ENCODE peak calls at places on chromosome 14, in ten cellular contexts. One of them, this sample, is unnamed.

GRCh38 chr14:55243813-55244212 is 27.4 kb upstream of the FBXO34 start:
- DNase-seq in neural progenitor cell: no peak
- DNase-seq in ascending aorta: no peak
- DNase-seq in upper lobe of right lung: no peak
- DNase-seq in mammary epithelial cell: no peak
- DNase-seq in Peyer's patch: no peak
- DNase-seq in mucosa of descending colon: no peak
- DNase-seq in psoas muscle: no peak
- DNase-seq in right atrium auricular region: no peak
- DNase-seq in body of pancreas: no peak
- DNase-seq in this sample: no peak

GRCh38 chr14:37598085-37598972 is 2.9 kb downstream of the TTC6 start:
- DNase-seq in mucosa of descending colon: peak; percentile 80
- DNase-seq in Peyer's patch: peak; percentile 66
- DNase-seq in body of pancreas: peak; percentile 15
- DNase-seq in upper lobe of right lung: peak; percentile 90
- DNase-seq in neural progenitor cell: peak; percentile 47
- DNase-seq in mammary epithelial cell: no peak
- DNase-seq in psoas muscle: no peak
- DNase-seq in ascending aorta: no peak
- DNase-seq in right atrium auricular region: no peak
- DNase-seq in this sample: no peak

GRCh38 chr14:47442206-47442605 is 233.2 kb downstream of the MDGA2 start:
- DNase-seq in body of pancreas: no peak
- DNase-seq in upper lobe of right lung: no peak
- DNase-seq in mucosa of descending colon: no peak
- DNase-seq in psoas muscle: no peak
- DNase-seq in ascending aorta: no peak
- DNase-seq in mammary epithelial cell: peak; percentile 5
- DNase-seq in right atrium auricular region: no peak
- DNase-seq in neural progenitor cell: peak; percentile 58
- DNase-seq in Peyer's patch: no peak
- DNase-seq in this sample: no peak

GRCh38 chr14:95149441-95149840 is 7.9 kb downstream of the DICER1 start:
- DNase-seq in ascending aorta: no peak
- DNase-seq in neural progenitor cell: no peak
- DNase-seq in Peyer's patch: no peak
- DNase-seq in body of pancreas: no peak
- DNase-seq in right atrium auricular region: no peak
- DNase-seq in psoas muscle: no peak
- DNase-seq in mammary epithelial cell: no peak
- DNase-seq in upper lobe of right lung: no peak
- DNase-seq in mucosa of descending colon: no peak
- DNase-seq in this sample: no peak

GRCh38 chr14:106044949-106045596 is 518.7 kb downstream of the TMEM121 start:
- DNase-seq in mucosa of descending colon: peak; percentile 62
- DNase-seq in Peyer's patch: peak; percentile 56
- DNase-seq in mammary epithelial cell: no peak
- DNase-seq in body of pancreas: peak; percentile 40
- DNase-seq in right atrium auricular region: no peak
- DNase-seq in psoas muscle: peak; percentile 18
- DNase-seq in upper lobe of right lung: peak; percentile 77
- DNase-seq in neural progenitor cell: no peak
- DNase-seq in ascending aorta: no peak
- DNase-seq in this sample: peak; percentile 10

GRCh38 chr14:79293482-79293881 is 917.8 kb downstream of the DIO2 start:
- DNase-seq in upper lobe of right lung: no peak
- DNase-seq in neural progenitor cell: no peak
- DNase-seq in ascending aorta: no peak
- DNase-seq in body of pancreas: no peak
- DNase-seq in right atrium auricular region: no peak
- DNase-seq in mammary epithelial cell: no peak
- DNase-seq in psoas muscle: no peak
- DNase-seq in mucosa of descending colon: no peak
- DNase-seq in Peyer's patch: no peak
- DNase-seq in this sample: no peak

GRCh38 chr14:65470404-65470880 is 57.9 kb downstream of the FUT8 start:
- DNase-seq in ascending aorta: no peak
- DNase-seq in Peyer's patch: peak; percentile 48
- DNase-seq in body of pancreas: no peak
- DNase-seq in mucosa of descending colon: no peak
- DNase-seq in neural progenitor cell: peak; percentile 29
- DNase-seq in right atrium auricular region: no peak
- DNase-seq in upper lobe of right lung: no peak
- DNase-seq in psoas muscle: no peak
- DNase-seq in mammary epithelial cell: no peak
- DNase-seq in this sample: no peak

GRCh38 chr14:104800600-104801283 is at the start of gene ZBTB42:
- DNase-seq in body of pancreas: peak; percentile 93
- DNase-seq in Peyer's patch: peak; percentile 94
- DNase-seq in upper lobe of right lung: peak; percentile 94
- DNase-seq in ascending aorta: no peak
- DNase-seq in mammary epithelial cell: peak; percentile 66
- DNase-seq in mucosa of descending colon: peak; percentile 93
- DNase-seq in right atrium auricular region: no peak
- DNase-seq in psoas muscle: peak; percentile 64
- DNase-seq in neural progenitor cell: peak; percentile 69
- DNase-seq in this sample: peak; percentile 20

GRCh38 chr14:56224691-56225681 is 106.8 kb downstream of the PELI2 start:
- DNase-seq in ascending aorta: no peak
- DNase-seq in psoas muscle: no peak
- DNase-seq in neural progenitor cell: no peak
- DNase-seq in body of pancreas: peak; percentile 51
- DNase-seq in Peyer's patch: peak; percentile 73
- DNase-seq in mucosa of descending colon: peak; percentile 79
- DNase-seq in right atrium auricular region: no peak
- DNase-seq in upper lobe of right lung: no peak
- DNase-seq in mammary epithelial cell: no peak
- DNase-seq in this sample: peak; percentile 40

GRCh38 chr14:23605931-23606585 is 27.5 kb upstream of the JPH4 start:
- DNase-seq in body of pancreas: no peak
- DNase-seq in mucosa of descending colon: no peak
- DNase-seq in ascending aorta: no peak
- DNase-seq in Peyer's patch: no peak
- DNase-seq in neural progenitor cell: no peak
- DNase-seq in upper lobe of right lung: no peak
- DNase-seq in right atrium auricular region: no peak
- DNase-seq in psoas muscle: no peak
- DNase-seq in mammary epithelial cell: peak; percentile 5
- DNase-seq in this sample: no peak

GRCh38 chr14:93061380-93062012 is 54.2 kb downstream of the ITPK1 start:
- DNase-seq in mucosa of descending colon: no peak
- DNase-seq in psoas muscle: no peak
- DNase-seq in neural progenitor cell: no peak
- DNase-seq in right atrium auricular region: no peak
- DNase-seq in body of pancreas: no peak
- DNase-seq in Peyer's patch: no peak
- DNase-seq in mammary epithelial cell: no peak
- DNase-seq in upper lobe of right lung: no peak
- DNase-seq in ascending aorta: no peak
- DNase-seq in this sample: no peak
- H3K4me1 ChIP-seq in mucosa of descending colon: peaks cover 14% of the 10 kb centered on the region
- H3K4me1 ChIP-seq in psoas muscle: peaks cover 5% of the 10 kb centered on the region
- H3K4me1 ChIP-seq in neural progenitor cell: no peaks in the 10 kb centered on the region
- H3K4me1 ChIP-seq in right atrium auricular region: no peaks in the 10 kb centered on the region
- H3K4me1 ChIP-seq in body of pancreas: peaks cover 11% of the 10 kb centered on the region
- H3K4me1 ChIP-seq in Peyer's patch: peaks cover 7% of the 10 kb centered on the region
- H3K4me1 ChIP-seq in mammary epithelial cell: peaks cover 19% of the 10 kb centered on the region
- H3K4me1 ChIP-seq in upper lobe of right lung: peaks cover 10% of the 10 kb centered on the region
- H3K4me1 ChIP-seq in ascending aorta: peaks cover 45% of the 10 kb centered on the region
- H3K4me1 ChIP-seq in this sample: no peaks in the 10 kb centered on the region

GRCh38 chr14:101859538-101859902 is 98.0 kb downstream of the PPP2R5C start:
- DNase-seq in mammary epithelial cell: no peak
- DNase-seq in body of pancreas: no peak
- DNase-seq in mucosa of descending colon: no peak
- DNase-seq in ascending aorta: no peak
- DNase-seq in Peyer's patch: no peak
- DNase-seq in upper lobe of right lung: no peak
- DNase-seq in neural progenitor cell: no peak
- DNase-seq in right atrium auricular region: peak; percentile 30
- DNase-seq in psoas muscle: no peak
- DNase-seq in this sample: no peak

GRCh38 chr14:101858791-101859537 is 97.5 kb downstream of the PPP2R5C start:
- DNase-seq in ascending aorta: no peak
- DNase-seq in psoas muscle: no peak
- DNase-seq in Peyer's patch: no peak
- DNase-seq in right atrium auricular region: peak; percentile 11
- DNase-seq in body of pancreas: no peak
- DNase-seq in upper lobe of right lung: no peak
- DNase-seq in neural progenitor cell: no peak
- DNase-seq in mammary epithelial cell: no peak
- DNase-seq in mucosa of descending colon: no peak
- DNase-seq in this sample: no peak

GRCh38 chr14:101862177-101862576 is 100.7 kb downstream of the PPP2R5C start:
- DNase-seq in psoas muscle: no peak
- DNase-seq in upper lobe of right lung: no peak
- DNase-seq in neural progenitor cell: no peak
- DNase-seq in Peyer's patch: no peak
- DNase-seq in body of pancreas: no peak
- DNase-seq in mucosa of descending colon: no peak
- DNase-seq in ascending aorta: no peak
- DNase-seq in right atrium auricular region: peak; percentile 55
- DNase-seq in mammary epithelial cell: no peak
- DNase-seq in this sample: no peak

GRCh38 chr14:101861464-101861863 is 100.0 kb downstream of the PPP2R5C start:
- DNase-seq in body of pancreas: no peak
- DNase-seq in right atrium auricular region: no peak
- DNase-seq in mammary epithelial cell: no peak
- DNase-seq in ascending aorta: no peak
- DNase-seq in upper lobe of right lung: no peak
- DNase-seq in mucosa of descending colon: no peak
- DNase-seq in psoas muscle: no peak
- DNase-seq in Peyer's patch: no peak
- DNase-seq in neural progenitor cell: no peak
- DNase-seq in this sample: no peak

DNA sequence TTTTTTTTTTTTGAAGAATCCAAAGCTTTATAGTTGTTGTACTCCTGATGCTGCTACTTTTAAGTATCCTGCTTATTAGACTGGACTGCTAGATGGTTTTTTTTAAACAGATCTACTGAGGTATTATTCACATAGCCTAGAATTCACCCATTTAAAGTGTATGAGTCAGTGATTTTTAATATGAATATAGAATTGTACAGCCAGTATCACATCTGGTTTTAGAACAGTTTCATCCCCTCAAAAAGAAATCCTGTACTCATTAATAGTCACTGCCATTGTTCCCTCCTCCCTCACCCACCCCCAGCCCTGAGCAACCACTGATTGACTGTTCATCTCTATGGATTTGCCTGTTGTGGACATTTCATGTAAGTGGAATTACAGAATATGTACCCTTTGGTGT is 98.4 kb downstream of the PPP2R5C start:
- DNase-seq in mammary epithelial cell: no peak
- DNase-seq in neural progenitor cell: no peak
- DNase-seq in Peyer's patch: no peak
- DNase-seq in body of pancreas: no peak
- DNase-seq in ascending aorta: no peak
- DNase-seq in right atrium auricular region: no peak
- DNase-seq in mucosa of descending colon: no peak
- DNase-seq in psoas muscle: no peak
- DNase-seq in upper lobe of right lung: no peak
- DNase-seq in this sample: no peak
- H3K36me3 ChIP-seq in mammary epithelial cell: peaks cover 10% of the 10 kb centered on the region
- H3K36me3 ChIP-seq in neural progenitor cell: no peaks in the 10 kb centered on the region
- H3K36me3 ChIP-seq in Peyer's patch: peaks cover 18% of the 10 kb centered on the region
- H3K36me3 ChIP-seq in body of pancreas: peaks cover 1% of the 10 kb centered on the region
- H3K36me3 ChIP-seq in ascending aorta: peaks cover 21% of the 10 kb centered on the region
- H3K36me3 ChIP-seq in right atrium auricular region: peaks cover 5% of the 10 kb centered on the region
- H3K36me3 ChIP-seq in mucosa of descending colon: no peaks in the 10 kb centered on the region
- H3K36me3 ChIP-seq in psoas muscle: no peaks in the 10 kb centered on the region
- H3K36me3 ChIP-seq in upper lobe of right lung: peaks cover 36% of the 10 kb centered on the region
- H3K36me3 ChIP-seq in this sample: peaks cover 12% of the 10 kb centered on the region

GRCh38 chr14:88825078-88825458 is 617 bp downstream of the TTC8 start:
- DNase-seq in psoas muscle: no peak
- DNase-seq in mucosa of descending colon: no peak
- DNase-seq in mammary epithelial cell: no peak
- DNase-seq in ascending aorta: no peak
- DNase-seq in right atrium auricular region: no peak
- DNase-seq in neural progenitor cell: no peak
- DNase-seq in body of pancreas: no peak
- DNase-seq in upper lobe of right lung: no peak
- DNase-seq in Peyer's patch: no peak
- DNase-seq in this sample: no peak
- H3K4me3 ChIP-seq in psoas muscle: peak overlapping the region; percentile 70
- H3K4me3 ChIP-seq in mucosa of descending colon: peak overlapping the region; percentile 44
- H3K4me3 ChIP-seq in mammary epithelial cell: peak overlapping the region; percentile 86
- H3K4me3 ChIP-seq in ascending aorta: peak overlapping the region; percentile 71
- H3K4me3 ChIP-seq in right atrium auricular region: peak overlapping the region; percentile 56
- H3K4me3 ChIP-seq in neural progenitor cell: peak overlapping the region; percentile 71
- H3K4me3 ChIP-seq in body of pancreas: peak overlapping the region; percentile 52
- H3K4me3 ChIP-seq in upper lobe of right lung: peak overlapping the region; percentile 86
- H3K4me3 ChIP-seq in Peyer's patch: peak overlapping the region; percentile 71
- H3K4me3 ChIP-seq in this sample: peak overlapping the region; percentile 62

GRCh38 chr14:92122351-92122677 is 545 bp downstream of the CPSF2 start:
- DNase-seq in Peyer's patch: no peak
- DNase-seq in body of pancreas: no peak
- DNase-seq in mammary epithelial cell: no peak
- DNase-seq in right atrium auricular region: no peak
- DNase-seq in psoas muscle: no peak
- DNase-seq in neural progenitor cell: peak; percentile 69
- DNase-seq in ascending aorta: no peak
- DNase-seq in upper lobe of right lung: no peak
- DNase-seq in mucosa of descending colon: no peak
- DNase-seq in this sample: peak; percentile 39

GRCh38 chr14:92121207-92121669 is 268 bp downstream of the NDUFB1 start:
- DNase-seq in Peyer's patch: no peak
- DNase-seq in body of pancreas: peak; percentile 40
- DNase-seq in neural progenitor cell: peak; percentile 57
- DNase-seq in right atrium auricular region: no peak
- DNase-seq in upper lobe of right lung: no peak
- DNase-seq in mucosa of descending colon: peak; percentile 62
- DNase-seq in mammary epithelial cell: no peak
- DNase-seq in psoas muscle: peak; percentile 44
- DNase-seq in ascending aorta: no peak
- DNase-seq in this sample: peak; percentile 42

GRCh38 chr14:92122761-92123160 is 992 bp downstream of the CPSF2 start:
- DNase-seq in ascending aorta: no peak
- DNase-seq in Peyer's patch: no peak
- DNase-seq in body of pancreas: no peak
- DNase-seq in right atrium auricular region: no peak
- DNase-seq in mucosa of descending colon: no peak
- DNase-seq in mammary epithelial cell: no peak
- DNase-seq in psoas muscle: no peak
- DNase-seq in upper lobe of right lung: no peak
- DNase-seq in neural progenitor cell: no peak
- DNase-seq in this sample: no peak

DNA sequence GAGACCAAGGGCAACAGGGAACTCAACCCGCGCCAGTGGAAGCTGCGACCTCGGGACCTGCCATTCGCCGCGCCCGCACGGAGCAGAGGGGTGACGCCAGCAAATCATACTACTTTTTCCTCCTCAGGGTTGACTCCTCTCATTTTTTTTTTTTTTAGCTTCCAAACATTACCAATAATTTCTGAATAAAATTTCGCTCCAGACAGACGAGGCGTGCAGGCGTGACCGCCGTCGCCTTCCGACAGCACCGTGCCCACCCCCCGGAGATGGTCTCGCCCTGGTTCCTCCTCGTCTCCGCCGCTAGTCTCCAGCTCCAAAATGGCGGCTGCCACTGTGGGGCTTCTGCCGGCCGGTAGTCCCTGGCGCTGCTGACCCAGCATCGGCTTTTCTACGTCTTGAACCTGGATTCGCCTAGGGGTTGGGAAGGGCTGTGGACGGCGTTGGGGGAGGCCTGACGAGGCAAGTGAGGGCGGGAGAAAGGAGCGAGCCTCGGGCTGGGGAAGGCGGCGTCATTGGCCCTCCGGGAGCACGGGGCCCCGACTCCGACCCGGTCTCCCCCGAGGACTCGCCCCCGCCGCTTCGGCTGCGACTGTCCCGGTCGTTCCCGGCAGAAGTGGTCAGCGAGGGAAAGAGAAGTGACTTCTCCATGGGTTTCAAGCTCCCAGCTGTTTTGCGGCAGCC is at the start of the genes CPSF2 and NDUFB1:
- DNase-seq in body of pancreas: peak; percentile 83
- DNase-seq in upper lobe of right lung: peak; percentile 93
- DNase-seq in mammary epithelial cell: peak; percentile 80
- DNase-seq in mucosa of descending colon: peak; percentile 89
- DNase-seq in neural progenitor cell: peak; percentile 92
- DNase-seq in ascending aorta: no peak
- DNase-seq in Peyer's patch: peak; percentile 89
- DNase-seq in psoas muscle: peak; percentile 87
- DNase-seq in right atrium auricular region: peak; percentile 79
- DNase-seq in this sample: peak; percentile 88
- H3K4me1 ChIP-seq in body of pancreas: peaks cover 43% of the 10 kb centered on the region
- H3K4me1 ChIP-seq in upper lobe of right lung: peaks cover 29% of the 10 kb centered on the region
- H3K4me1 ChIP-seq in mammary epithelial cell: no peaks in the 10 kb centered on the region
- H3K4me1 ChIP-seq in mucosa of descending colon: peaks cover 19% of the 10 kb centered on the region
- H3K4me1 ChIP-seq in neural progenitor cell: peaks cover 24% of the 10 kb centered on the region
- H3K4me1 ChIP-seq in ascending aorta: peaks cover 12% of the 10 kb centered on the region
- H3K4me1 ChIP-seq in Peyer's patch: peaks cover 5% of the 10 kb centered on the region
- H3K4me1 ChIP-seq in psoas muscle: peaks cover 45% of the 10 kb centered on the region
- H3K4me1 ChIP-seq in right atrium auricular region: no peaks in the 10 kb centered on the region
- H3K4me1 ChIP-seq in this sample: peaks cover 15% of the 10 kb centered on the region